ENCODE peak calls at places on chromosome 5, in four cellular contexts. One of them, this sample, is unnamed.

GRCh38 chr5:154118832-154119442 is 71.6 kb upstream of the GALNT10 start:
- DNase-seq in heart right ventricle: no peak
- DNase-seq in transverse colon: no peak
- DNase-seq in cardiac muscle cell: no peak
- DNase-seq in this sample: no peak

GRCh38 chr5:50440651-50441478 is at the start of gene EMB:
- DNase-seq in transverse colon: peak
- DNase-seq in heart right ventricle: peak
- DNase-seq in cardiac muscle cell: peak
- DNase-seq in this sample: peak

GRCh38 chr5:14286574-14287399 is 143.6 kb downstream of the TRIO start:
- DNase-seq in heart right ventricle: no peak
- DNase-seq in cardiac muscle cell: no peak
- DNase-seq in transverse colon: no peak
- DNase-seq in this sample: no peak

GRCh38 chr5:171644536-171644935 is 141.1 kb upstream of the SMIM23 start:
- DNase-seq in transverse colon: no peak
- DNase-seq in heart right ventricle: peak
- DNase-seq in cardiac muscle cell: no peak
- DNase-seq in this sample: no peak

GRCh38 chr5:53331463-53331862 is 149.0 kb upstream of the FST start:
- DNase-seq in heart right ventricle: no peak
- DNase-seq in transverse colon: no peak
- DNase-seq in cardiac muscle cell: no peak
- DNase-seq in this sample: no peak

GRCh38 chr5:178152491-178153444 is 917 bp downstream of the NHP2 start:
- DNase-seq in transverse colon: no peak
- DNase-seq in heart right ventricle: no peak
- DNase-seq in cardiac muscle cell: no peak
- DNase-seq in this sample: no peak

GRCh38 chr5:112917453-112918005 is 4.5 kb downstream of the REEP5 start:
- DNase-seq in cardiac muscle cell: peak
- DNase-seq in heart right ventricle: no peak
- DNase-seq in transverse colon: no peak
- DNase-seq in this sample: no peak

GRCh38 chr5:181243020-181243520 is 636 bp downstream of the RACK1 start:
- DNase-seq in transverse colon: no peak
- DNase-seq in heart right ventricle: no peak
- DNase-seq in cardiac muscle cell: no peak
- DNase-seq in this sample: no peak

GRCh38 chr5:68730220-68731010 is 363.4 kb upstream of the SLC30A5 start:
- DNase-seq in transverse colon: no peak
- DNase-seq in heart right ventricle: peak
- DNase-seq in cardiac muscle cell: peak
- DNase-seq in this sample: no peak

GRCh38 chr5:142960309-142960696 is 190.1 kb downstream of the ARHGAP26 start:
- DNase-seq in transverse colon: no peak
- DNase-seq in heart right ventricle: no peak
- DNase-seq in cardiac muscle cell: no peak
- DNase-seq in this sample: no peak

GRCh38 chr5:74684900-74685851 is at the start of gene HEXB:
- DNase-seq in cardiac muscle cell: peak
- DNase-seq in transverse colon: peak
- DNase-seq in heart right ventricle: peak
- DNase-seq in this sample: peak

GRCh38 chr5:71586052-71586940 is 844 bp upstream of the MCCC2 start:
- DNase-seq in transverse colon: no peak
- DNase-seq in heart right ventricle: peak
- DNase-seq in cardiac muscle cell: peak
- DNase-seq in this sample: no peak

GRCh38 chr5:140109050-140109817 is 4.7 kb upstream of the PURA start:
- DNase-seq in cardiac muscle cell: no peak
- DNase-seq in heart right ventricle: peak
- DNase-seq in transverse colon: no peak
- DNase-seq in this sample: no peak

GRCh38 chr5:142478116-142478515 is 153.3 kb upstream of the SPRY4 start:
- DNase-seq in heart right ventricle: no peak
- DNase-seq in cardiac muscle cell: no peak
- DNase-seq in transverse colon: no peak
- DNase-seq in this sample: no peak

GRCh38 chr5:96265487-96265886 is 167.6 kb downstream of the PCSK1 start:
- DNase-seq in heart right ventricle: no peak
- DNase-seq in cardiac muscle cell: no peak
- DNase-seq in transverse colon: no peak
- DNase-seq in this sample: no peak

GRCh38 chr5:170070556-170071412 is 34.9 kb upstream of the FOXI1 start:
- DNase-seq in cardiac muscle cell: peak
- DNase-seq in heart right ventricle: peak
- DNase-seq in transverse colon: no peak
- DNase-seq in this sample: no peak

GRCh38 chr5:83877911-83878706 is 157.5 kb upstream of the HAPLN1 start:
- DNase-seq in cardiac muscle cell: no peak
- DNase-seq in transverse colon: no peak
- DNase-seq in heart right ventricle: no peak
- DNase-seq in this sample: no peak

GRCh38 chr5:72363146-72363802 is 43.1 kb downstream of the PTCD2 start:
- DNase-seq in transverse colon: no peak
- DNase-seq in cardiac muscle cell: no peak
- DNase-seq in heart right ventricle: no peak
- DNase-seq in this sample: no peak

GRCh38 chr5:93870649-93871048 is 129.2 kb upstream of the POU5F2 start:
- DNase-seq in heart right ventricle: no peak
- DNase-seq in transverse colon: no peak
- DNase-seq in cardiac muscle cell: no peak
- DNase-seq in this sample: no peak

GRCh38 chr5:139664273-139664693 is 16.1 kb downstream of the CXXC5 start:
- DNase-seq in heart right ventricle: no peak
- DNase-seq in cardiac muscle cell: no peak
- DNase-seq in transverse colon: no peak
- DNase-seq in this sample: no peak

GRCh38 chr5:103211858-103212500 is 46.6 kb upstream of the MACIR start:
- DNase-seq in cardiac muscle cell: no peak
- DNase-seq in transverse colon: no peak
- DNase-seq in heart right ventricle: no peak
- DNase-seq in this sample: peak

GRCh38 chr5:125357660-125358059 is 611.2 kb upstream of the ZNF608 start:
- DNase-seq in transverse colon: no peak
- DNase-seq in heart right ventricle: no peak
- DNase-seq in cardiac muscle cell: no peak
- DNase-seq in this sample: no peak

GRCh38 chr5:171207256-171207866 is 101.7 kb upstream of the TLX3 start:
- DNase-seq in heart right ventricle: no peak
- DNase-seq in transverse colon: no peak
- DNase-seq in cardiac muscle cell: peak
- DNase-seq in this sample: no peak

GRCh38 chr5:86757824-86758223 is 140.1 kb downstream of the COX7C start:
- DNase-seq in heart right ventricle: no peak
- DNase-seq in cardiac muscle cell: no peak
- DNase-seq in transverse colon: no peak
- DNase-seq in this sample: no peak

GRCh38 chr5:134592141-134592746 is 40.4 kb downstream of the SAR1B start:
- DNase-seq in transverse colon: no peak
- DNase-seq in heart right ventricle: no peak
- DNase-seq in cardiac muscle cell: peak
- DNase-seq in this sample: no peak

GRCh38 chr5:33180900-33181299 is 259.9 kb upstream of the TARS1 start:
- DNase-seq in transverse colon: no peak
- DNase-seq in heart right ventricle: peak
- DNase-seq in cardiac muscle cell: peak
- DNase-seq in this sample: no peak

GRCh38 chr5:17261075-17261474 is 43.6 kb downstream of the BASP1 start:
- DNase-seq in heart right ventricle: no peak
- DNase-seq in cardiac muscle cell: no peak
- DNase-seq in transverse colon: no peak
- DNase-seq in this sample: no peak

GRCh38 chr5:86797677-86798076 is 179.9 kb downstream of the COX7C start:
- DNase-seq in cardiac muscle cell: no peak
- DNase-seq in transverse colon: no peak
- DNase-seq in heart right ventricle: no peak
- DNase-seq in this sample: no peak

GRCh38 chr5:122162100-122162499 is 32.8 kb downstream of the ZNF474 start:
- DNase-seq in transverse colon: no peak
- DNase-seq in cardiac muscle cell: no peak
- DNase-seq in heart right ventricle: no peak
- DNase-seq in this sample: no peak

GRCh38 chr5:142830241-142831018 is 60.3 kb downstream of the ARHGAP26 start:
- DNase-seq in transverse colon: no peak
- DNase-seq in heart right ventricle: no peak
- DNase-seq in cardiac muscle cell: no peak
- DNase-seq in this sample: no peak

GRCh38 chr5:94621763-94622162 is 3.3 kb downstream of the SLF1 start:
- DNase-seq in heart right ventricle: no peak
- DNase-seq in cardiac muscle cell: no peak
- DNase-seq in transverse colon: no peak
- DNase-seq in this sample: no peak

GRCh38 chr5:4212981-4213819 is 617.6 kb downstream of the IRX1 start:
- DNase-seq in transverse colon: no peak
- DNase-seq in heart right ventricle: no peak
- DNase-seq in cardiac muscle cell: no peak
- DNase-seq in this sample: no peak

GRCh38 chr5:122311888-122312669 is at the start of gene SNCAIP:
- DNase-seq in heart right ventricle: peak
- DNase-seq in transverse colon: peak
- DNase-seq in cardiac muscle cell: peak
- DNase-seq in this sample: no peak

GRCh38 chr5:168654225-168654624 is 75.1 kb upstream of the PANK3 start:
- DNase-seq in heart right ventricle: peak
- DNase-seq in cardiac muscle cell: no peak
- DNase-seq in transverse colon: no peak
- DNase-seq in this sample: no peak

GRCh38 chr5:27592231-27592630 is 553.8 kb upstream of the CDH9 start:
- DNase-seq in transverse colon: no peak
- DNase-seq in heart right ventricle: no peak
- DNase-seq in cardiac muscle cell: no peak
- DNase-seq in this sample: no peak

GRCh38 chr5:38316544-38317224 is 58.3 kb downstream of the EGFLAM start:
- DNase-seq in transverse colon: no peak
- DNase-seq in cardiac muscle cell: no peak
- DNase-seq in heart right ventricle: peak
- DNase-seq in this sample: no peak

DNA sequence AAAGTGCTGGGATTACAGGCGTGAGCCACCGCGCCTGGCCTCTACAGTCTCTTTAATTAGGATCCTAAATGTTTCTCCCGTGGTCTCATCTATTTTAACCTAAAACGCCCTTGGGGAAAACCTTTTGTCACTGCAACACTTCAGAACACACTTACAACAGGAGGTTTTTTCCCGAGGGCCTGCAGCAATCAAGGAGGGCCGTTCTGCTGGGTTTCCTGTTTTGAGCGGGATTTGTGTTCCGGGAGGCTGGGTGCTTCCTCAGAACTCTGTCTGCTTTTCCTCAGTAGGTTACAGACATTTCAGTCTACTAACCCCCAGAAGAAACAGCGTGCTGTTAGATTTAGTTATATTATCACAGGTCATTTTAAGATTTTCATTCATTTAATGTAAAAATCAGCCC is 65.4 kb upstream of the IRX4 start:
- DNase-seq in cardiac muscle cell: peak
- DNase-seq in transverse colon: no peak
- DNase-seq in heart right ventricle: no peak
- DNase-seq in this sample: no peak
- H3K4me3 ChIP-seq in cardiac muscle cell: no peak
- H3K4me3 ChIP-seq in transverse colon: no peak
- H3K4me3 ChIP-seq in heart right ventricle: no peak
- H3K4me3 ChIP-seq in this sample: no peak

DNA sequence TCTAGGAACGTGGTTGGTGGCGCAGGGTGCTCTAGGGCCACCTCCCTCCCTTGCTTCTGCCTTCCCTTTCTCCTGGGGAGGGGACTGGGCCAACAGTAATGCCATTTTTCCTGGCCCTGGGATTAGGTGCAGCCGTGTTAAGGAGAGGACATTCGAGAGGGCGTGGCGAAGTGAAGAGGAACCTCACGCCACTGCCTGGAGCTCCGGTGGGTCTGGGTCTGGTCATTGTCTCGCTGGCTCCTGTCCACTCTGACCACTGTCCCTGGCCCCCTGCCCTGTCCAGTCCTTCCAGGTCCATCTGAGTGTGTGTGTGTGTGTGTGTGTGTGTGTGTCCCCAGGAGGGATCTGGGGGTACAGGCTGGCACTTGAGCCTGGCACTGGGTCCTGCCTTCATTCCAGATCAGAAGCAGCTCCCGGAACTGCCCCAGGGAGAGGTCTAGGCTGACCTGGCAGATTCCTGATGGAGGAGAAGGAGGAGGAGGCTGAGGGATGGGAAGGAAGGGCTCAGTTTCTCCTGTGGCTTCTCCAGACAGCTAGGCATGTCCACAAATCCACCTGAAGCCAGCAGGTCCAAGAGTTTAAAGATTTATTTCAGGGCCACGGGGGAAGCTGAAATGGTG is at the start of gene NDST1:
- DNase-seq in heart right ventricle: no peak
- DNase-seq in cardiac muscle cell: no peak
- DNase-seq in transverse colon: no peak
- DNase-seq in this sample: no peak
- H3K27ac ChIP-seq in heart right ventricle: peak
- H3K27ac ChIP-seq in cardiac muscle cell: peak
- H3K27ac ChIP-seq in transverse colon: peak
- H3K27ac ChIP-seq in this sample: no peak

GRCh38 chr5:78548216-78548615 is 100.4 kb downstream of the LHFPL2 start:
- DNase-seq in heart right ventricle: no peak
- DNase-seq in transverse colon: no peak
- DNase-seq in cardiac muscle cell: no peak
- DNase-seq in this sample: no peak

GRCh38 chr5:78549043-78549442 is 99.5 kb downstream of the LHFPL2 start:
- DNase-seq in heart right ventricle: no peak
- DNase-seq in cardiac muscle cell: no peak
- DNase-seq in transverse colon: peak
- DNase-seq in this sample: no peak

GRCh38 chr5:78546597-78546996 is 102.0 kb downstream of the LHFPL2 start:
- DNase-seq in cardiac muscle cell: no peak
- DNase-seq in heart right ventricle: no peak
- DNase-seq in transverse colon: no peak
- DNase-seq in this sample: no peak

GRCh38 chr5:78547171-78547570 is 101.4 kb downstream of the LHFPL2 start:
- DNase-seq in heart right ventricle: no peak
- DNase-seq in transverse colon: no peak
- DNase-seq in cardiac muscle cell: no peak
- DNase-seq in this sample: no peak

GRCh38 chr5:78547731-78548189 is 100.8 kb downstream of the LHFPL2 start:
- DNase-seq in cardiac muscle cell: no peak
- DNase-seq in transverse colon: peak
- DNase-seq in heart right ventricle: peak
- DNase-seq in this sample: no peak
- H3K4me3 ChIP-seq in cardiac muscle cell: no peak
- H3K4me3 ChIP-seq in transverse colon: no peak
- H3K4me3 ChIP-seq in heart right ventricle: no peak
- H3K4me3 ChIP-seq in this sample: no peak

DNA sequence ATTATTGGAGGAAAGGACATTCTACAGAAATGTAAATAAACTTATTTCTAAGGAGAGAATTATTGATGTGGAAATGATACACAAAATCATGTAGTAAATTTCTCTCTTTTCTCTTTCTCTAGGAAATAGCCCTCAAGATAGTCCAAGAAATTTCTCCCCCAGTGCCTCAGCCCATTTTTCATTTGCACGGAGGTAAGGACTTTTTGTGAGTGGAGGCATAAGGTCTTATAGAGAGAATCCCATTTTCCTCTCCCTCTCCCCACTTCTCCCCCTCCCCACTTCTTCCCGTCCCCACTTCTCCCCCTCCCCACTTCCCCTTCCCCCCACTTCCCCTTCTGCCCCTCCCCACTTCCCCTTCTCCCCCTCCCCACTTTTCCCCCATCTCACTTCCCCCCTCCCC is 106.6 kb downstream of the CD180 start:
- DNase-seq in heart right ventricle: no peak
- DNase-seq in transverse colon: no peak
- DNase-seq in cardiac muscle cell: no peak
- DNase-seq in this sample: no peak
- H3K27ac ChIP-seq in heart right ventricle: no peak
- H3K27ac ChIP-seq in transverse colon: peak
- H3K27ac ChIP-seq in cardiac muscle cell: no peak
- H3K27ac ChIP-seq in this sample: no peak

This sample was measured in CD4-positive, alpha-beta memory T cell.